ENCODE peak calls at places on chromosomes 7 and 10, in four cellular contexts. I is Peyer's patch, P is brain microvascular endothelial cell, K is colonic mucosa. L is an unnamed sample. For H3K36me3, the result is how much of the 10 kb centered on the place peaks cover.

GRCh38 chr10:14528450-14528849 is 197.7 kb upstream of the FRMD4A start:
- DNase-seq in I (no peak), P (no peak), K (no peak), L (no peak)

GRCh38 chr10:70756710-70757360 is 28.3 kb downstream of the TBATA start:
- DNase-seq in I (no peak), P (peak), K (no peak), L (no peak)

GRCh38 chr7:46201966-46202365 is 280.9 kb upstream of the IGFBP3 start:
- DNase-seq in I (no peak), P (no peak), K (no peak), L (no peak)

GRCh38 chr10:125880719-125881118 is 373 bp downstream of the DHX32 start:
- DNase-seq in I (no peak), P (no peak), K (no peak), L (no peak)

GRCh38 chr7:30251708-30252329 is 32.6 kb upstream of the ZNRF2 start:
- DNase-seq in I (no peak), P (no peak), K (no peak), L (no peak)

GRCh38 chr7:89085580-89085979 is 290.0 kb upstream of the TEX47 start:
- DNase-seq in I (no peak), P (no peak), K (no peak), L (no peak)

GRCh38 chr7:69002416-69002815 is 595.9 kb upstream of the AUTS2 start:
- DNase-seq in I (no peak), P (peak), K (no peak), L (no peak)

GRCh38 chr7:98754041-98754479 is 115.8 kb downstream of the TMEM130 start:
- DNase-seq in I (no peak), P (no peak), K (no peak), L (no peak)

GRCh38 chr10:56605043-56605442 is 244.0 kb upstream of the ZWINT start:
- DNase-seq in I (no peak), P (no peak), K (no peak), L (no peak)

GRCh38 chr7:41098402-41098801 is 604.5 kb downstream of the INHBA start:
- DNase-seq in I (no peak), P (no peak), K (no peak), L (no peak)

GRCh38 chr10:31064334-31064733 is 32.7 kb upstream of the ZNF438 start:
- DNase-seq in I (no peak), P (peak), K (no peak), L (no peak)

GRCh38 chr10:60495357-60495756 is 105.7 kb upstream of the ANK3 start:
- DNase-seq in I (no peak), P (peak), K (no peak), L (no peak)

GRCh38 chr7:141562543-141562942 is 11.3 kb downstream of the AGK start:
- DNase-seq in I (no peak), P (no peak), K (no peak), L (no peak)
- H3K36me3 ChIP-seq in I (under half), P (under half), K (under half), L (under half)

GRCh38 chr10:94349327-94349726 is 13.4 kb downstream of the NOC3L start:
- DNase-seq in I (no peak), P (no peak), K (no peak), L (no peak)

GRCh38 chr10:94343159-94343558 is 19.6 kb downstream of the NOC3L start:
- DNase-seq in I (no peak), P (peak), K (no peak), L (no peak)

DNA sequence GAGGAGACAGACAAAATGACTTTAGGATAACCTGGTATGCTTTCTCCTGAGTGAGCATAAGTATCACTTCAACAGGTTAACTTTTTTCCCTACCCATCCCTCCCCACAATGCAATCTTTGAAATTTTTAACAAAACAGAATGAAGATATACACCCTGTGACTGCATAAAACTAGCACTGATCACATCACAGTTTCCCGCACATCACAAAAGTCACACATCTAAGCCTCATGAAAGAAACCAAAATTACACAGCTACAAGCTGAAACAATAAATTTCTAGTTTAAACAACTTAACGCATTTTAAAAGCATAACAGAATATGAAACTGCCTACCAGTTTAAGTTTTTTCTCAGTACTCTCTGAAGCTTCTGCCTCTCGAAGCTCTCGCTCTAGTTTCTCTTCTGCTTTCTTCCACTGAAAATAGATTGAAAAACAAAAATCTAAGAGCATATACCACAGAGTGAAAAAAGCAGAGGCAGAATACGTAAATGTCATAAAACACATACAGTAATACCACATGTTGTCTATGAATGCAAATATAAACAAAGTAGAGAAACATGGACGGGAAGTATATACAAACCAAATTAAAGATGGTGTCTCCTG is 18.1 kb downstream of the NOC3L start:
- DNase-seq in I (no peak), P (no peak), K (no peak), L (no peak)
- H3K36me3 ChIP-seq in I (under half), P (under half), K (under half), L (half or more)

DNA sequence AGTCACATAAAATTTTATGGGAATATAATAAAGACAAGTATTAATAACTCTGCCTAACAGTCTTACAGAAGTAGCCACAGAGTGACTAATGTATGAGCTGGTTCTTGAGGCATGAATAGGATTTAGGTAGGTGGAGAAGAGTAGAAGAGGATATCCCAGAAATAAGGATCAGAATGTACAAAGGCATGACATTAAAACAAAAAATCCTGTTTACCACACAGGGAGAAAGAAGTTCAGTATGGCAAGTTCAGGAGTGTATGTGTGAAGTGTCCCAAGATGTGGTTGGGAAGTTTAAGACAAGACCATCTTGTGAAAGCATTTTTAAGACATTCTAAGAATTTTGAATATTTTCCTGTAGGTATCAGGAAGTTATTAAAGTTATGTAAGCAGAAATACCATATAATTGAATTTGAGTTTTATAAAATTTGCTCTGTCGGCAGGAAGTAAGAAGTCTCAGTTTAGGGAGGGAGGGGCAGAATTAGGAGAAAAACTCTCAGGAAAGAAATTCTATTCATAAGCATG is 64.7 kb upstream of the CAV2 start:
- DNase-seq in I (no peak), P (peak), K (no peak), L (no peak)
- H3K36me3 ChIP-seq in I (under half), P (under half), K (under half), L (under half)

GRCh38 chr10:11253397-11254002 is 235.8 kb downstream of the CELF2 start:
- DNase-seq in I (no peak), P (no peak), K (no peak), L (no peak)

GRCh38 chr10:11260136-11260535 is 242.5 kb downstream of the CELF2 start:
- DNase-seq in I (no peak), P (no peak), K (no peak), L (no peak)

GRCh38 chr10:11255156-11255555 is 237.5 kb downstream of the CELF2 start:
- DNase-seq in I (no peak), P (no peak), K (no peak), L (no peak)

GRCh38 chr10:11255796-11256444 is 238.2 kb downstream of the CELF2 start:
- DNase-seq in I (no peak), P (no peak), K (no peak), L (no peak)

GRCh38 chr10:11256896-11257295 is 239.2 kb downstream of the CELF2 start:
- DNase-seq in I (no peak), P (no peak), K (no peak), L (no peak)
- H3K36me3 ChIP-seq in I (under half), P (under half), K (under half), L (half or more)

GRCh38 chr7:53996856-53997255 is 545.3 kb upstream of the VSTM2A start:
- DNase-seq in I (no peak), P (no peak), K (no peak), L (no peak)
- H3K36me3 ChIP-seq in I (under half), P (under half), K (under half), L (under half)

DNA sequence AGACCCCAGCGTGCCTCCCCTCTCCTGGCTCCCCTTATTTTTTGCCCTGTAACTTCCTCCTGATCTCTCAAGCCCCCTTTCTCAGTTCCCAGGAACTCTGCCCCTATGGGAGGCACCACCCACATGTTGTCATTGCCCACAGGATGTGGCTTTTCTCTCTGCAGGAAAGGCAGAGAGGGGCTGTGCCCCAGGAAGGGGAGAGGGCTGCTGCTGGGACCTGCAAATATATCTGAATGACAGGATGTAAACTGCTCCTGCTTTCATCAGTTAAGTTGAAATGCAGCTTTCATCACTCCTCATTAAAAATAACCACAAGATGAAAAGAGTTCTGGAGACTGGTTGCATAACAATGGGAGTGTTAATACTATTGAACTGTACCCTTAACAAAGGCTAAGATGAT is 103.3 kb downstream of the CLEC2L start:
- DNase-seq in I (no peak), P (no peak), K (no peak), L (no peak)
- H3K36me3 ChIP-seq in I (half or more), P (half or more), K (under half), L (half or more)

DNA sequence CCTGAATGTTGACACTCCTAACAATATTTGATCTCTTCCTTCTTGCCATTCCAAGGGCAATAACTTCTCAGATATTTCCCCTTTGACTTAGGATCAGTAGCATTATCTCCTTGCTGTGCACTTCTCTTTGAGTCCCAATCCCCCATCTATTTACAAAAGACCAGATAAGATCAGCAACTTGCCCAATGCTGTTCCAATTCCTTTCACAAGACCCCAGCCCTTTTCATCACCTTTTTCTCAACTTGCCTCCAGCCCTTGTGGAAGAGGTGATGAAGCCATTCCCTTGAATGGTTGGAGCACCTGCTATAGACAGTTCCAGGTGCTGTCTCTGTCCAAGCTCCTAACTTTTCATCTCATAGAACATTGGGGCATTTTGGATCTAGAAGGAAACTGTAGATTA is 51.1 kb upstream of the ARID5B start:
- DNase-seq in I (no peak), P (no peak), K (no peak), L (no peak)
- H3K36me3 ChIP-seq in I (under half), P (under half), K (under half), L (under half)

L was measured in left lung.